ENCODE peak calls at places on chromosome 21, in six cellular contexts. Y, T, L, N, V and E are unnamed samples.
A peak's percentile ranks its signal among the peaks of the same experiment; 100 is the strongest.

GRCh38 chr21:46205121-46205520 is 20.9 kb upstream of the SPATC1L start:
- DNase-seq in Y (no peak), T (no peak), L (no peak), N (no peak), V (no peak), E (no peak)

GRCh38 chr21:33470701-33471100 is 9.1 kb downstream of the TMEM50B start:
- DNase-seq in Y (no peak), T (no peak), L (no peak), N (no peak), V (no peak), E (no peak)

GRCh38 chr21:32136546-32136945 is 142.3 kb downstream of the MIS18A start:
- DNase-seq in Y (no peak), T (no peak), L (no peak), N (no peak), V (no peak), E (no peak)

GRCh38 chr21:40631201-40631600 is 215.8 kb downstream of the DSCAM start:
- DNase-seq in Y (no peak), T (no peak), L (no peak), N (no peak), V (no peak), E (no peak)

GRCh38 chr21:45736705-45737484 is 93.4 kb downstream of the PCBP3 start:
- DNase-seq in Y (no peak), T (no peak), L (no peak), N (no peak), V (no peak), E (no peak)

GRCh38 chr21:44866780-44867179 is 6.7 kb downstream of the PTTG1IP start:
- DNase-seq in Y (no peak), T (no peak), L (no peak), N (no peak), V (no peak), E (no peak)

GRCh38 chr21:43868461-43868860 is 3.4 kb downstream of the AGPAT3 start:
- DNase-seq in Y (no peak), T (no peak), L (no peak), N (no peak), V (no peak), E (peak; percentile 62)

GRCh38 chr21:37509802-37510393 is 143.3 kb downstream of the DYRK1A start:
- DNase-seq in Y (no peak), T (no peak), L (no peak), N (no peak), V (no peak), E (no peak)

GRCh38 chr21:16473965-16474364 is 744.2 kb downstream of the USP25 start:
- DNase-seq in Y (no peak), T (no peak), L (no peak), N (peak; percentile 18), V (no peak), E (no peak)

GRCh38 chr21:44589586-44590305 is 2.6 kb downstream of the KRTAP10-6 start:
- DNase-seq in Y (no peak), T (no peak), L (no peak), N (no peak), V (no peak), E (no peak)

GRCh38 chr21:44741921-44742320 is 30.5 kb upstream of the TSPEAR start:
- DNase-seq in Y (no peak), T (no peak), L (no peak), N (no peak), V (no peak), E (no peak)

GRCh38 chr21:16194851-16195251 is 465.1 kb downstream of the USP25 start:
- DNase-seq in Y (no peak), T (no peak), L (no peak), N (no peak), V (no peak), E (no peak)

GRCh38 chr21:41802684-41803083 is 35.8 kb upstream of the RIPK4 start:
- DNase-seq in Y (no peak), T (no peak), L (no peak), N (peak; percentile 54), V (no peak), E (peak; percentile 25)

GRCh38 chr21:15445327-15445726 is 284.5 kb upstream of the USP25 start:
- DNase-seq in Y (no peak), T (no peak), L (no peak), N (no peak), V (no peak), E (no peak)

GRCh38 chr21:27805696-27806095 is 838.8 kb upstream of the ADAMTS5 start:
- DNase-seq in Y (no peak), T (no peak), L (no peak), N (no peak), V (no peak), E (no peak)

GRCh38 chr21:41369915-41370839 is 8.3 kb downstream of the MX2 start:
- DNase-seq in Y (peak; percentile 35), T (peak; percentile 61), L (no peak), N (no peak), V (no peak), E (no peak)

GRCh38 chr21:29245104-29245643 is 53.5 kb upstream of the BACH1 start:
- DNase-seq in Y (no peak), T (no peak), L (no peak), N (no peak), V (no peak), E (no peak)

GRCh38 chr21:18493420-18493819 is 89.8 kb upstream of the TMPRSS15 start:
- DNase-seq in Y (no peak), T (no peak), L (no peak), N (no peak), V (peak; percentile 70), E (no peak)

GRCh38 chr21:42146821-42147220 is 72.1 kb upstream of the ABCG1 start:
- DNase-seq in Y (no peak), T (no peak), L (no peak), N (no peak), V (no peak), E (no peak)

GRCh38 chr21:45630066-45630694 is 13.3 kb upstream of the PCBP3 start:
- DNase-seq in Y (no peak), T (no peak), L (no peak), N (no peak), V (no peak), E (no peak)

GRCh38 chr21:45974073-45975016 is 7.2 kb upstream of the COL6A1 start:
- DNase-seq in Y (no peak), T (no peak), L (peak; percentile 79), N (no peak), V (peak; percentile 64), E (peak; percentile 40)

GRCh38 chr21:32753818-32754610 is 17.5 kb downstream of the PAXBP1 start:
- DNase-seq in Y (no peak), T (no peak), L (no peak), N (no peak), V (no peak), E (no peak)